ENCODE peak calls at places on chromosomes 2 and 18, in nine cellular contexts. One of them, this sample, is unnamed.

GRCh38 chr18:8056723-8057122 is 489.6 kb downstream of the PTPRM start:
- DNase-seq in coronary artery: no peak
- DNase-seq in prostate gland: no peak
- DNase-seq in SJSA1: no peak
- DNase-seq in uterus: no peak
- DNase-seq in CD4-positive, CD25-positive, alpha-beta regulatory T cell: no peak
- DNase-seq in heart left ventricle: no peak
- DNase-seq in effector memory CD4-positive, alpha-beta T cell: no peak
- DNase-seq in neuronal stem cell: no peak
- DNase-seq in this sample: no peak

GRCh38 chr2:45890094-45890646 is 238.7 kb downstream of the PRKCE start:
- DNase-seq in coronary artery: no peak
- DNase-seq in prostate gland: no peak
- DNase-seq in SJSA1: no peak
- DNase-seq in uterus: no peak
- DNase-seq in CD4-positive, CD25-positive, alpha-beta regulatory T cell: no peak
- DNase-seq in heart left ventricle: no peak
- DNase-seq in effector memory CD4-positive, alpha-beta T cell: no peak
- DNase-seq in neuronal stem cell: no peak
- DNase-seq in this sample: no peak

GRCh38 chr2:50746526-50746925 is 285.4 kb downstream of the NRXN1 start:
- DNase-seq in coronary artery: no peak
- DNase-seq in prostate gland: no peak
- DNase-seq in SJSA1: no peak
- DNase-seq in uterus: no peak
- DNase-seq in CD4-positive, CD25-positive, alpha-beta regulatory T cell: no peak
- DNase-seq in heart left ventricle: no peak
- DNase-seq in effector memory CD4-positive, alpha-beta T cell: no peak
- DNase-seq in neuronal stem cell: no peak
- DNase-seq in this sample: peak; percentile 63

GRCh38 chr2:120032297-120032696 is 19.4 kb downstream of the EPB41L5 start:
- DNase-seq in coronary artery: no peak
- DNase-seq in prostate gland: no peak
- DNase-seq in SJSA1: no peak
- DNase-seq in uterus: no peak
- DNase-seq in CD4-positive, CD25-positive, alpha-beta regulatory T cell: no peak
- DNase-seq in heart left ventricle: no peak
- DNase-seq in effector memory CD4-positive, alpha-beta T cell: no peak
- DNase-seq in neuronal stem cell: no peak
- DNase-seq in this sample: no peak

GRCh38 chr2:237057893-237058300 is 27.8 kb upstream of the COPS8 start:
- DNase-seq in coronary artery: no peak
- DNase-seq in prostate gland: no peak
- DNase-seq in SJSA1: no peak
- DNase-seq in uterus: no peak
- DNase-seq in CD4-positive, CD25-positive, alpha-beta regulatory T cell: peak; percentile 4
- DNase-seq in heart left ventricle: no peak
- DNase-seq in effector memory CD4-positive, alpha-beta T cell: no peak
- DNase-seq in neuronal stem cell: no peak
- DNase-seq in this sample: no peak

GRCh38 chr2:80499095-80499494 is 194.5 kb upstream of the LRRTM1 start:
- DNase-seq in coronary artery: no peak
- DNase-seq in prostate gland: no peak
- DNase-seq in SJSA1: no peak
- DNase-seq in uterus: no peak
- DNase-seq in CD4-positive, CD25-positive, alpha-beta regulatory T cell: no peak
- DNase-seq in heart left ventricle: peak; percentile 39
- DNase-seq in effector memory CD4-positive, alpha-beta T cell: no peak
- DNase-seq in neuronal stem cell: no peak
- DNase-seq in this sample: peak; percentile 56

GRCh38 chr18:8969639-8970378 is 132.7 kb upstream of the NDUFV2 start:
- DNase-seq in coronary artery: no peak
- DNase-seq in prostate gland: no peak
- DNase-seq in SJSA1: no peak
- DNase-seq in uterus: no peak
- DNase-seq in CD4-positive, CD25-positive, alpha-beta regulatory T cell: no peak
- DNase-seq in heart left ventricle: no peak
- DNase-seq in effector memory CD4-positive, alpha-beta T cell: no peak
- DNase-seq in neuronal stem cell: no peak
- DNase-seq in this sample: no peak

GRCh38 chr2:104758199-104758620 is 95.7 kb upstream of the POU3F3 start:
- DNase-seq in coronary artery: peak; percentile 62
- DNase-seq in prostate gland: no peak
- DNase-seq in SJSA1: no peak
- DNase-seq in uterus: no peak
- DNase-seq in CD4-positive, CD25-positive, alpha-beta regulatory T cell: no peak
- DNase-seq in heart left ventricle: no peak
- DNase-seq in effector memory CD4-positive, alpha-beta T cell: no peak
- DNase-seq in neuronal stem cell: peak; percentile 67
- DNase-seq in this sample: no peak

GRCh38 chr2:41782306-41783158 is 265.3 kb upstream of the PKDCC start:
- DNase-seq in coronary artery: no peak
- DNase-seq in prostate gland: no peak
- DNase-seq in SJSA1: no peak
- DNase-seq in uterus: peak; percentile 22
- DNase-seq in CD4-positive, CD25-positive, alpha-beta regulatory T cell: peak; percentile 54
- DNase-seq in heart left ventricle: peak; percentile 18
- DNase-seq in effector memory CD4-positive, alpha-beta T cell: peak; percentile 2
- DNase-seq in neuronal stem cell: peak; percentile 37
- DNase-seq in this sample: peak; percentile 27

GRCh38 chr2:67544286-67544685 is 147.2 kb downstream of the ETAA1 start:
- DNase-seq in coronary artery: no peak
- DNase-seq in prostate gland: no peak
- DNase-seq in SJSA1: no peak
- DNase-seq in uterus: no peak
- DNase-seq in CD4-positive, CD25-positive, alpha-beta regulatory T cell: no peak
- DNase-seq in heart left ventricle: no peak
- DNase-seq in effector memory CD4-positive, alpha-beta T cell: no peak
- DNase-seq in neuronal stem cell: no peak
- DNase-seq in this sample: no peak

GRCh38 chr18:59140287-59140885 is 702 bp downstream of the SEC11C start:
- DNase-seq in coronary artery: no peak
- DNase-seq in prostate gland: peak; percentile 8
- DNase-seq in SJSA1: no peak
- DNase-seq in uterus: no peak
- DNase-seq in CD4-positive, CD25-positive, alpha-beta regulatory T cell: no peak
- DNase-seq in heart left ventricle: no peak
- DNase-seq in effector memory CD4-positive, alpha-beta T cell: no peak
- DNase-seq in neuronal stem cell: peak; percentile 29
- DNase-seq in this sample: peak; percentile 26

GRCh38 chr18:72128649-72129048 is 415.5 kb downstream of the CBLN2 start:
- DNase-seq in coronary artery: no peak
- DNase-seq in prostate gland: no peak
- DNase-seq in SJSA1: no peak
- DNase-seq in uterus: no peak
- DNase-seq in CD4-positive, CD25-positive, alpha-beta regulatory T cell: no peak
- DNase-seq in heart left ventricle: no peak
- DNase-seq in effector memory CD4-positive, alpha-beta T cell: no peak
- DNase-seq in neuronal stem cell: peak; percentile 11
- DNase-seq in this sample: no peak

GRCh38 chr2:14693874-14694273 is 61.4 kb downstream of the LRATD1 start:
- DNase-seq in coronary artery: no peak
- DNase-seq in prostate gland: no peak
- DNase-seq in SJSA1: no peak
- DNase-seq in uterus: no peak
- DNase-seq in CD4-positive, CD25-positive, alpha-beta regulatory T cell: no peak
- DNase-seq in heart left ventricle: no peak
- DNase-seq in effector memory CD4-positive, alpha-beta T cell: no peak
- DNase-seq in neuronal stem cell: no peak
- DNase-seq in this sample: no peak

GRCh38 chr2:42801388-42801787 is 9.0 kb upstream of the HAAO start:
- DNase-seq in coronary artery: no peak
- DNase-seq in prostate gland: no peak
- DNase-seq in SJSA1: no peak
- DNase-seq in uterus: no peak
- DNase-seq in CD4-positive, CD25-positive, alpha-beta regulatory T cell: no peak
- DNase-seq in heart left ventricle: no peak
- DNase-seq in effector memory CD4-positive, alpha-beta T cell: no peak
- DNase-seq in neuronal stem cell: no peak
- DNase-seq in this sample: no peak

GRCh38 chr2:236731767-236732580 is 162.3 kb downstream of the ACKR3 start:
- DNase-seq in coronary artery: peak; percentile 89
- DNase-seq in prostate gland: no peak
- DNase-seq in SJSA1: no peak
- DNase-seq in uterus: peak; percentile 66
- DNase-seq in CD4-positive, CD25-positive, alpha-beta regulatory T cell: no peak
- DNase-seq in heart left ventricle: peak; percentile 82
- DNase-seq in effector memory CD4-positive, alpha-beta T cell: no peak
- DNase-seq in neuronal stem cell: no peak
- DNase-seq in this sample: peak; percentile 46

GRCh38 chr2:27398962-27399361 is 10.4 kb downstream of the PPM1G start:
- DNase-seq in coronary artery: no peak
- DNase-seq in prostate gland: no peak
- DNase-seq in SJSA1: no peak
- DNase-seq in uterus: no peak
- DNase-seq in CD4-positive, CD25-positive, alpha-beta regulatory T cell: no peak
- DNase-seq in heart left ventricle: no peak
- DNase-seq in effector memory CD4-positive, alpha-beta T cell: no peak
- DNase-seq in neuronal stem cell: no peak
- DNase-seq in this sample: no peak

GRCh38 chr2:74065456-74065855 is 80.7 kb downstream of the TET3 start:
- DNase-seq in coronary artery: no peak
- DNase-seq in prostate gland: no peak
- DNase-seq in SJSA1: no peak
- DNase-seq in uterus: no peak
- DNase-seq in CD4-positive, CD25-positive, alpha-beta regulatory T cell: no peak
- DNase-seq in heart left ventricle: no peak
- DNase-seq in effector memory CD4-positive, alpha-beta T cell: no peak
- DNase-seq in neuronal stem cell: no peak
- DNase-seq in this sample: no peak

GRCh38 chr2:74066491-74067203 is 81.1 kb downstream of the BOLA3 start:
- DNase-seq in coronary artery: no peak
- DNase-seq in prostate gland: peak; percentile 72
- DNase-seq in SJSA1: no peak
- DNase-seq in uterus: no peak
- DNase-seq in CD4-positive, CD25-positive, alpha-beta regulatory T cell: no peak
- DNase-seq in heart left ventricle: no peak
- DNase-seq in effector memory CD4-positive, alpha-beta T cell: no peak
- DNase-seq in neuronal stem cell: no peak
- DNase-seq in this sample: no peak

GRCh38 chr2:74067221-74067747 is 80.4 kb downstream of the BOLA3 start:
- DNase-seq in coronary artery: no peak
- DNase-seq in prostate gland: no peak
- DNase-seq in SJSA1: no peak
- DNase-seq in uterus: no peak
- DNase-seq in CD4-positive, CD25-positive, alpha-beta regulatory T cell: no peak
- DNase-seq in heart left ventricle: no peak
- DNase-seq in effector memory CD4-positive, alpha-beta T cell: no peak
- DNase-seq in neuronal stem cell: no peak
- DNase-seq in this sample: no peak

GRCh38 chr2:74059137-74059775 is 74.5 kb downstream of the TET3 start:
- DNase-seq in coronary artery: no peak
- DNase-seq in prostate gland: no peak
- DNase-seq in SJSA1: no peak
- DNase-seq in uterus: no peak
- DNase-seq in CD4-positive, CD25-positive, alpha-beta regulatory T cell: no peak
- DNase-seq in heart left ventricle: no peak
- DNase-seq in effector memory CD4-positive, alpha-beta T cell: no peak
- DNase-seq in neuronal stem cell: no peak
- DNase-seq in this sample: no peak

DNA sequence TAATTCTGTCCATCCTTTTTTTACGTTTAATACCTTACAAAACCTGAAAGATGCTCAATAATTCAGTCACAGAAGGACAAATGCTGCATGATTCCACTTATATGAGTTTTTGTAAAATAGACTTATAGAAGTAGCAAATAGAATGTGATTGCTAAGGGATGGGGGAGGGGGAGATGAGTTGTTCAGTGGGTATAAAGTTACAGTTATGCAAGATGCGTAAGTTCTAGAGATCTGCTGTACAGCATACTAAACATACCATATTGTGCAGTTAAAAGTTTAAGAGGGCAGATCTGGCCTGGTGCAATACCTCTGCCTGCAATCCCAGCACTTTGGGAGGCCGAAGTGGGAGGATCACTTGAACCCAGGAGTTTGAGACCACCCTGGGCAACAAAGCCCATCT is 78.8 kb downstream of the TET3 start:
- DNase-seq in coronary artery: no peak
- DNase-seq in prostate gland: no peak
- DNase-seq in SJSA1: no peak
- DNase-seq in uterus: no peak
- DNase-seq in CD4-positive, CD25-positive, alpha-beta regulatory T cell: no peak
- DNase-seq in heart left ventricle: no peak
- DNase-seq in effector memory CD4-positive, alpha-beta T cell: no peak
- DNase-seq in neuronal stem cell: no peak
- DNase-seq in this sample: no peak
- H3K27ac ChIP-seq in coronary artery: no peak overlapping the region
- H3K27ac ChIP-seq in prostate gland: no peak overlapping the region
- H3K27ac ChIP-seq in SJSA1: no peak overlapping the region
- H3K27ac ChIP-seq in uterus: no peak overlapping the region
- H3K27ac ChIP-seq in CD4-positive, CD25-positive, alpha-beta regulatory T cell: no peak overlapping the region
- H3K27ac ChIP-seq in heart left ventricle: no peak overlapping the region
- H3K27ac ChIP-seq in effector memory CD4-positive, alpha-beta T cell: no peak overlapping the region
- H3K27ac ChIP-seq in neuronal stem cell: no peak overlapping the region
- H3K27ac ChIP-seq in this sample: no peak overlapping the region

GRCh38 chr2:105789745-105790466 is 45.2 kb downstream of the NCK2 start:
- DNase-seq in coronary artery: no peak
- DNase-seq in prostate gland: no peak
- DNase-seq in SJSA1: peak; percentile 58
- DNase-seq in uterus: peak; percentile 34
- DNase-seq in CD4-positive, CD25-positive, alpha-beta regulatory T cell: peak; percentile 86
- DNase-seq in heart left ventricle: peak; percentile 60
- DNase-seq in effector memory CD4-positive, alpha-beta T cell: peak; percentile 48
- DNase-seq in neuronal stem cell: no peak
- DNase-seq in this sample: no peak
- H3K4me3 ChIP-seq in coronary artery: peak overlapping the region; percentile 44
- H3K4me3 ChIP-seq in prostate gland: no peak overlapping the region
- H3K4me3 ChIP-seq in SJSA1: no peak overlapping the region
- H3K4me3 ChIP-seq in uterus: no peak overlapping the region
- H3K4me3 ChIP-seq in CD4-positive, CD25-positive, alpha-beta regulatory T cell: peak overlapping the region; percentile 87
- H3K4me3 ChIP-seq in heart left ventricle: no peak overlapping the region
- H3K4me3 ChIP-seq in effector memory CD4-positive, alpha-beta T cell: peak overlapping the region; percentile 5
- H3K4me3 ChIP-seq in neuronal stem cell: no peak overlapping the region
- H3K4me3 ChIP-seq in this sample: no peak overlapping the region

GRCh38 chr2:97983698-97984097 is 12.1 kb downstream of the TMEM131 start:
- DNase-seq in coronary artery: no peak
- DNase-seq in prostate gland: no peak
- DNase-seq in SJSA1: no peak
- DNase-seq in uterus: no peak
- DNase-seq in CD4-positive, CD25-positive, alpha-beta regulatory T cell: no peak
- DNase-seq in heart left ventricle: no peak
- DNase-seq in effector memory CD4-positive, alpha-beta T cell: no peak
- DNase-seq in neuronal stem cell: no peak
- DNase-seq in this sample: no peak
- H3K27ac ChIP-seq in coronary artery: no peak overlapping the region
- H3K27ac ChIP-seq in prostate gland: no peak overlapping the region
- H3K27ac ChIP-seq in SJSA1: no peak overlapping the region
- H3K27ac ChIP-seq in uterus: no peak overlapping the region
- H3K27ac ChIP-seq in CD4-positive, CD25-positive, alpha-beta regulatory T cell: no peak overlapping the region
- H3K27ac ChIP-seq in heart left ventricle: no peak overlapping the region
- H3K27ac ChIP-seq in effector memory CD4-positive, alpha-beta T cell: no peak overlapping the region
- H3K27ac ChIP-seq in neuronal stem cell: peak overlapping the region; percentile 20
- H3K27ac ChIP-seq in this sample: no peak overlapping the region

GRCh38 chr2:74648009-74648443 is at the start of gene M1AP:
- DNase-seq in coronary artery: no peak
- DNase-seq in prostate gland: no peak
- DNase-seq in SJSA1: no peak
- DNase-seq in uterus: no peak
- DNase-seq in CD4-positive, CD25-positive, alpha-beta regulatory T cell: no peak
- DNase-seq in heart left ventricle: no peak
- DNase-seq in effector memory CD4-positive, alpha-beta T cell: no peak
- DNase-seq in neuronal stem cell: no peak
- DNase-seq in this sample: no peak
- H3K4me3 ChIP-seq in coronary artery: peak within 1 kb of the TSS; percentile 32
- H3K4me3 ChIP-seq in prostate gland: peak within 1 kb of the TSS; percentile 15
- H3K4me3 ChIP-seq in SJSA1: no peak within 1 kb of the TSS
- H3K4me3 ChIP-seq in uterus: no peak within 1 kb of the TSS
- H3K4me3 ChIP-seq in CD4-positive, CD25-positive, alpha-beta regulatory T cell: no peak within 1 kb of the TSS
- H3K4me3 ChIP-seq in heart left ventricle: no peak within 1 kb of the TSS
- H3K4me3 ChIP-seq in effector memory CD4-positive, alpha-beta T cell: no peak within 1 kb of the TSS
- H3K4me3 ChIP-seq in neuronal stem cell: no peak within 1 kb of the TSS
- H3K4me3 ChIP-seq in this sample: no peak within 1 kb of the TSS

GRCh38 chr2:176455865-176456291 is 186.6 kb downstream of the MTX2 start:
- DNase-seq in coronary artery: no peak
- DNase-seq in prostate gland: no peak
- DNase-seq in SJSA1: no peak
- DNase-seq in uterus: peak; percentile 76
- DNase-seq in CD4-positive, CD25-positive, alpha-beta regulatory T cell: no peak
- DNase-seq in heart left ventricle: peak; percentile 70
- DNase-seq in effector memory CD4-positive, alpha-beta T cell: no peak
- DNase-seq in neuronal stem cell: peak; percentile 37
- DNase-seq in this sample: peak; percentile 29
- H3K27ac ChIP-seq in coronary artery: no peak overlapping the region
- H3K27ac ChIP-seq in prostate gland: no peak overlapping the region
- H3K27ac ChIP-seq in SJSA1: no peak overlapping the region
- H3K27ac ChIP-seq in uterus: peak overlapping the region; percentile 75
- H3K27ac ChIP-seq in CD4-positive, CD25-positive, alpha-beta regulatory T cell: no peak overlapping the region
- H3K27ac ChIP-seq in heart left ventricle: peak overlapping the region; percentile 60
- H3K27ac ChIP-seq in effector memory CD4-positive, alpha-beta T cell: no peak overlapping the region
- H3K27ac ChIP-seq in neuronal stem cell: no peak overlapping the region
- H3K27ac ChIP-seq in this sample: no peak overlapping the region

This sample was measured in WERI-Rb-1.